ENCODE peak calls at places on chromosomes 7 and 10, in five cellular contexts. C is AG04449, M is kidney, E is epithelial cell of esophagus, R is lower leg skin. H is an unnamed sample.

GRCh38 chr10:86234553-86235270 is 131.9 kb downstream of the GRID1 start:
- DNase-seq in C (no peak), M (peak; percentile 61), E (no peak), R (no peak), H (no peak)

GRCh38 chr7:132317856-132318255 is 258.4 kb downstream of the PLXNA4 start:
- DNase-seq in C (no peak), M (no peak), E (no peak), R (no peak), H (no peak)

GRCh38 chr7:50687575-50688261 is 95.0 kb downstream of the GRB10 start:
- DNase-seq in C (peak; percentile 38), M (no peak), E (no peak), R (no peak), H (no peak)

GRCh38 chr10:49160110-49160509 is 26.3 kb upstream of the FAM170B start:
- DNase-seq in C (no peak), M (no peak), E (no peak), R (no peak), H (no peak)

GRCh38 chr7:29127527-29127926 is 18.8 kb downstream of the CPVL start:
- DNase-seq in C (no peak), M (no peak), E (no peak), R (no peak), H (no peak)

GRCh38 chr10:80199828-80200227 is 5.5 kb downstream of the ANXA11 start:
- DNase-seq in C (no peak), M (no peak), E (peak; percentile 60), R (no peak), H (no peak)

GRCh38 chr10:74460812-74461211 is 309.8 kb downstream of the ADK start:
- DNase-seq in C (no peak), M (no peak), E (peak; percentile 6), R (no peak), H (no peak)

GRCh38 chr7:137003071-137003470 is 134.6 kb downstream of the CHRM2 start:
- DNase-seq in C (peak; percentile 38), M (no peak), E (no peak), R (no peak), H (no peak)

GRCh38 chr10:72011976-72012512 is 47.8 kb downstream of the CHST3 start:
- DNase-seq in C (no peak), M (no peak), E (no peak), R (no peak), H (no peak)

GRCh38 chr7:28410628-28411578 is 1.4 kb upstream of the CREB5 start:
- DNase-seq in C (no peak), M (peak; percentile 71), E (peak; percentile 76), R (peak; percentile 91), H (no peak)

GRCh38 chr10:131822013-131822693 is 78.7 kb upstream of the PPP2R2D start:
- DNase-seq in C (no peak), M (no peak), E (no peak), R (peak; percentile 74), H (no peak)

GRCh38 chr7:129831424-129832058 is 121.2 kb downstream of the UBE2H start:
- DNase-seq in C (peak; percentile 87), M (no peak), E (peak; percentile 93), R (no peak), H (no peak)

GRCh38 chr10:118950190-118950658 is 79.3 kb upstream of the NANOS1 start:
- DNase-seq in C (no peak), M (no peak), E (peak; percentile 45), R (no peak), H (no peak)

GRCh38 chr10:36574212-36574611 is 551.2 kb upstream of the ANKRD30A start:
- DNase-seq in C (peak; percentile 19), M (no peak), E (no peak), R (no peak), H (no peak)

GRCh38 chr7:4132221-4132620 is 549.9 kb upstream of the FOXK1 start:
- DNase-seq in C (no peak), M (peak; percentile 39), E (no peak), R (no peak), H (no peak)

GRCh38 chr7:78176186-78176585 is 377.6 kb downstream of the PHTF2 start:
- DNase-seq in C (no peak), M (no peak), E (no peak), R (no peak), H (no peak)

GRCh38 chr10:90652519-90652918 is 205.3 kb downstream of the HTR7 start:
- DNase-seq in C (no peak), M (no peak), E (peak; percentile 58), R (no peak), H (no peak)

GRCh38 chr10:19968745-19969144 is 152.5 kb downstream of the PLXDC2 start:
- DNase-seq in C (no peak), M (no peak), E (no peak), R (no peak), H (no peak)

GRCh38 chr7:18511351-18511750 is 15.8 kb downstream of the HDAC9 start:
- DNase-seq in C (no peak), M (no peak), E (no peak), R (no peak), H (no peak)
- H3K4me3 ChIP-seq in C (no peak overlapping the region), M (no peak overlapping the region), E (no peak overlapping the region), R (no peak overlapping the region), H (peak overlapping the region; percentile 64)

GRCh38 chr7:24475573-24475972 is 97.7 kb upstream of the PALS2 start:
- DNase-seq in C (no peak), M (no peak), E (no peak), R (no peak), H (no peak)
- H3K4me3 ChIP-seq in C (no peak overlapping the region), M (no peak overlapping the region), E (no peak overlapping the region), R (no peak overlapping the region), H (no peak overlapping the region)

GRCh38 chr10:57946833-57947232 is 320.9 kb downstream of the IPMK start:
- DNase-seq in C (no peak), M (no peak), E (no peak), R (no peak), H (no peak)

GRCh38 chr10:57952741-57953140 is 315.0 kb downstream of the IPMK start:
- DNase-seq in C (no peak), M (no peak), E (no peak), R (no peak), H (no peak)

GRCh38 chr10:57943701-57944100 is 324.0 kb downstream of the IPMK start:
- DNase-seq in C (no peak), M (no peak), E (no peak), R (no peak), H (no peak)

DNA sequence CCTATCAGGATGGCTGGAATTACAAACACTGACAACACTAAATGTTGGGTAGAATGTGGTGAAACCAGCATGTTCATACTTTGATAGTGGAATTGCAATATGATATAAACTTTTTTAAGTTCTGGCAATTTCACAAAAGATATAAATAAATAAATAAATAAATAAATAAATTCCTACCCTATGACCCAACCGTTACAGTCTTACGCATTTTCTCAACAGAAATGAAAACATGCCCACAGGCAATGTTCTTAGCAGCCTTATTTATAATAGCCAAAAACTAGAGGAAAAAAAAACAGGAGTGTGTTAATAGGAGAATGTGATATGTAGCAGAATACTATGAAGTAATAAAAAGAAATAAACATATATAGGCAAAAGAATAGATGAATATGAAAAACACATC is 318.9 kb downstream of the IPMK start:
- DNase-seq in C (no peak), M (no peak), E (peak; percentile 34), R (no peak), H (no peak)
- H3K4me3 ChIP-seq in C (no peak overlapping the region), M (no peak overlapping the region), E (no peak overlapping the region), R (no peak overlapping the region), H (no peak overlapping the region)

DNA sequence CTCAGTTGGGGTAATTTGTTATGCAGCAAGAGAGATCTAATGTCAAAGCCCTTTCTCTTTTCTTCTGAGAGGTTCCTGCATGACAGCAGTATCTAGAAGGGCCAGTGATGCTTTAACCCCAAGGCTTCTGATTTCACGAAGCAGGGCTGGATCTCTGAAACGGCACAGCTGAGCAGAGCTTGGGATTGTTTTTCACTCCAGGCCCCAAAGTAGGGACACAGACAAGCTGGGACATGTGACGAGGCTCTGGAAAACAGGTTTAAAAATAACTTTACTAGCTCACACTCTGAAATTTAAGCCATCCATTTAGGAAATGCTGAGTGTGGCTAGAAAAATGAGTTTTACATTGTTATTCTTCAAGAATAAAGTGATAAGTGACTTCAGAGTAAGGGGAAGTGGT is 107.6 kb downstream of the GALNT17 start:
- DNase-seq in C (no peak), M (no peak), E (no peak), R (no peak), H (no peak)
- H3K4me3 ChIP-seq in C (no peak overlapping the region), M (no peak overlapping the region), E (no peak overlapping the region), R (no peak overlapping the region), H (no peak overlapping the region)

DNA sequence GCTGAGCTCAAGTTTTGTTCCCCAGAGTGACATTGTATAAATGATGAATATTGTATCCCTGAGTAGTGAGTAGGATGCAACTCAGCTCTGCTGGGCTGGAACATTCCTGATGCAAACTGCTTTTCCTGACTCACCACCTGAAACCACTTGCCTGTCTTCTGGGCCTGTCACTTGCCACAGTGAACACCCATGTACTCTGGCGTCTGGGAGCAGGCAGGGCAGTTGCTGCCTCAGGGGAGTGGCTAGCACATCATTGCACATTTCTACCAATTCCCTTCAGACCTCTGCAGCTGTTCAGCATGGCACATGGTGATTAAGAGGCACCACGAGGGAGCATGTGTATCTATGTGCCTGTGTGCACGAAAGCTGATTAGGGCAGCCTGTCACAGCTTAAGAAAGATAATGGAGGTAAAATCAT is 157.3 kb downstream of the SND1 start:
- DNase-seq in C (no peak), M (no peak), E (peak; percentile 95), R (no peak), H (no peak)
- H3K4me3 ChIP-seq in C (no peak overlapping the region), M (no peak overlapping the region), E (no peak overlapping the region), R (no peak overlapping the region), H (no peak overlapping the region)

H was measured in thoracic aorta.